ENCODE peak calls at places on chromosomes 1 and 21, in ten cellular contexts. One of them, this sample, is unnamed.

GRCh38 chr1:24369801-24370200 is 43.8 kb downstream of the STPG1 start:
- DNase-seq in dorsolateral prefrontal cortex: peak
- DNase-seq in HCT116: no peak
- DNase-seq in GM06990: no peak
- DNase-seq in stomach: no peak
- DNase-seq in fibroblast of lung: no peak
- DNase-seq in astrocyte of the cerebellum: no peak
- DNase-seq in fibroblast of pulmonary artery: no peak
- DNase-seq in HFF-Myc: no peak
- DNase-seq in tibial nerve: no peak
- DNase-seq in this sample: no peak

GRCh38 chr21:34029724-34030528 is 43.5 kb upstream of the MRPS6 start:
- DNase-seq in fibroblast of lung: peak
- DNase-seq in HCT116: peak
- DNase-seq in HFF-Myc: peak
- DNase-seq in tibial nerve: no peak
- DNase-seq in astrocyte of the cerebellum: no peak
- DNase-seq in GM06990: peak
- DNase-seq in fibroblast of pulmonary artery: peak
- DNase-seq in dorsolateral prefrontal cortex: peak
- DNase-seq in stomach: peak
- DNase-seq in this sample: no peak

GRCh38 chr1:66143661-66144060 is 351.0 kb downstream of the PDE4B start:
- DNase-seq in GM06990: no peak
- DNase-seq in fibroblast of pulmonary artery: no peak
- DNase-seq in HFF-Myc: no peak
- DNase-seq in astrocyte of the cerebellum: no peak
- DNase-seq in dorsolateral prefrontal cortex: no peak
- DNase-seq in fibroblast of lung: no peak
- DNase-seq in stomach: no peak
- DNase-seq in tibial nerve: no peak
- DNase-seq in HCT116: no peak
- DNase-seq in this sample: no peak

GRCh38 chr1:158124034-158124433 is 56.7 kb upstream of the CD1D start:
- DNase-seq in GM06990: no peak
- DNase-seq in HCT116: no peak
- DNase-seq in dorsolateral prefrontal cortex: no peak
- DNase-seq in fibroblast of lung: peak
- DNase-seq in stomach: no peak
- DNase-seq in HFF-Myc: no peak
- DNase-seq in tibial nerve: no peak
- DNase-seq in astrocyte of the cerebellum: peak
- DNase-seq in fibroblast of pulmonary artery: peak
- DNase-seq in this sample: no peak

GRCh38 chr1:17653728-17654351 is 101.3 kb upstream of the ACTL8 start:
- DNase-seq in tibial nerve: no peak
- DNase-seq in stomach: no peak
- DNase-seq in fibroblast of pulmonary artery: peak
- DNase-seq in HFF-Myc: no peak
- DNase-seq in fibroblast of lung: peak
- DNase-seq in GM06990: no peak
- DNase-seq in HCT116: no peak
- DNase-seq in astrocyte of the cerebellum: peak
- DNase-seq in dorsolateral prefrontal cortex: peak
- DNase-seq in this sample: no peak

GRCh38 chr21:44085491-44086321 is 21.5 kb upstream of the PWP2 start:
- DNase-seq in fibroblast of pulmonary artery: peak
- DNase-seq in GM06990: no peak
- DNase-seq in dorsolateral prefrontal cortex: peak
- DNase-seq in HCT116: no peak
- DNase-seq in tibial nerve: no peak
- DNase-seq in HFF-Myc: no peak
- DNase-seq in astrocyte of the cerebellum: no peak
- DNase-seq in fibroblast of lung: no peak
- DNase-seq in stomach: peak
- DNase-seq in this sample: no peak

GRCh38 chr1:232029297-232029696 is 402.7 kb downstream of the DISC1 start:
- DNase-seq in fibroblast of pulmonary artery: no peak
- DNase-seq in tibial nerve: no peak
- DNase-seq in stomach: no peak
- DNase-seq in HCT116: no peak
- DNase-seq in dorsolateral prefrontal cortex: no peak
- DNase-seq in GM06990: no peak
- DNase-seq in astrocyte of the cerebellum: no peak
- DNase-seq in HFF-Myc: no peak
- DNase-seq in fibroblast of lung: no peak
- DNase-seq in this sample: no peak

GRCh38 chr1:29642519-29642918 is 406.2 kb downstream of the PTPRU start:
- DNase-seq in HCT116: no peak
- DNase-seq in astrocyte of the cerebellum: no peak
- DNase-seq in HFF-Myc: no peak
- DNase-seq in GM06990: no peak
- DNase-seq in tibial nerve: no peak
- DNase-seq in fibroblast of pulmonary artery: no peak
- DNase-seq in fibroblast of lung: no peak
- DNase-seq in dorsolateral prefrontal cortex: no peak
- DNase-seq in stomach: no peak
- DNase-seq in this sample: no peak

GRCh38 chr1:223713546-223714420 is 1.4 kb downstream of the CAPN2 start:
- DNase-seq in stomach: no peak
- DNase-seq in tibial nerve: no peak
- DNase-seq in dorsolateral prefrontal cortex: no peak
- DNase-seq in GM06990: no peak
- DNase-seq in astrocyte of the cerebellum: no peak
- DNase-seq in fibroblast of lung: no peak
- DNase-seq in HFF-Myc: no peak
- DNase-seq in fibroblast of pulmonary artery: peak
- DNase-seq in HCT116: peak
- DNase-seq in this sample: no peak

GRCh38 chr1:206050655-206051235 is 2.2 kb upstream of the RHEX start:
- DNase-seq in fibroblast of lung: peak
- DNase-seq in HCT116: no peak
- DNase-seq in fibroblast of pulmonary artery: no peak
- DNase-seq in stomach: no peak
- DNase-seq in astrocyte of the cerebellum: no peak
- DNase-seq in tibial nerve: no peak
- DNase-seq in GM06990: peak
- DNase-seq in dorsolateral prefrontal cortex: no peak
- DNase-seq in HFF-Myc: no peak
- DNase-seq in this sample: no peak

GRCh38 chr21:43667191-43667904 is 8.0 kb downstream of the RRP1B start:
- DNase-seq in GM06990: no peak
- DNase-seq in fibroblast of pulmonary artery: peak
- DNase-seq in fibroblast of lung: peak
- DNase-seq in dorsolateral prefrontal cortex: no peak
- DNase-seq in tibial nerve: no peak
- DNase-seq in HFF-Myc: no peak
- DNase-seq in stomach: no peak
- DNase-seq in astrocyte of the cerebellum: peak
- DNase-seq in HCT116: no peak
- DNase-seq in this sample: no peak

GRCh38 chr1:146019225-146020057 is 2.1 kb downstream of the HJV start:
- DNase-seq in HFF-Myc: no peak
- DNase-seq in HCT116: no peak
- DNase-seq in tibial nerve: no peak
- DNase-seq in fibroblast of pulmonary artery: no peak
- DNase-seq in stomach: no peak
- DNase-seq in fibroblast of lung: no peak
- DNase-seq in astrocyte of the cerebellum: no peak
- DNase-seq in GM06990: peak
- DNase-seq in dorsolateral prefrontal cortex: no peak
- DNase-seq in this sample: no peak

GRCh38 chr1:58769809-58770345 is 14.0 kb downstream of the JUN start:
- DNase-seq in HFF-Myc: no peak
- DNase-seq in tibial nerve: no peak
- DNase-seq in HCT116: no peak
- DNase-seq in fibroblast of pulmonary artery: no peak
- DNase-seq in dorsolateral prefrontal cortex: no peak
- DNase-seq in GM06990: no peak
- DNase-seq in astrocyte of the cerebellum: no peak
- DNase-seq in fibroblast of lung: no peak
- DNase-seq in stomach: no peak
- DNase-seq in this sample: no peak

GRCh38 chr1:221832617-221833016 is 90.7 kb upstream of the DUSP10 start:
- DNase-seq in HFF-Myc: no peak
- DNase-seq in stomach: no peak
- DNase-seq in tibial nerve: no peak
- DNase-seq in fibroblast of pulmonary artery: no peak
- DNase-seq in dorsolateral prefrontal cortex: no peak
- DNase-seq in astrocyte of the cerebellum: no peak
- DNase-seq in GM06990: no peak
- DNase-seq in fibroblast of lung: no peak
- DNase-seq in HCT116: no peak
- DNase-seq in this sample: no peak

GRCh38 chr21:22795091-22795490 is 1796.9 kb downstream of the NCAM2 start:
- DNase-seq in fibroblast of lung: no peak
- DNase-seq in astrocyte of the cerebellum: no peak
- DNase-seq in tibial nerve: no peak
- DNase-seq in GM06990: no peak
- DNase-seq in HFF-Myc: no peak
- DNase-seq in dorsolateral prefrontal cortex: no peak
- DNase-seq in fibroblast of pulmonary artery: no peak
- DNase-seq in stomach: no peak
- DNase-seq in HCT116: no peak
- DNase-seq in this sample: no peak

GRCh38 chr21:37862536-37862935 is 53.7 kb downstream of the KCNJ6 start:
- DNase-seq in fibroblast of lung: peak
- DNase-seq in stomach: no peak
- DNase-seq in HFF-Myc: no peak
- DNase-seq in astrocyte of the cerebellum: no peak
- DNase-seq in tibial nerve: no peak
- DNase-seq in GM06990: no peak
- DNase-seq in HCT116: no peak
- DNase-seq in fibroblast of pulmonary artery: peak
- DNase-seq in dorsolateral prefrontal cortex: peak
- DNase-seq in this sample: no peak
- H3K4me3 ChIP-seq in fibroblast of lung: no peak
- H3K4me3 ChIP-seq in stomach: no peak
- H3K4me3 ChIP-seq in HFF-Myc: no peak
- H3K4me3 ChIP-seq in astrocyte of the cerebellum: no peak
- H3K4me3 ChIP-seq in tibial nerve: no peak
- H3K4me3 ChIP-seq in GM06990: no peak
- H3K4me3 ChIP-seq in HCT116: no peak
- H3K4me3 ChIP-seq in fibroblast of pulmonary artery: no peak
- H3K4me3 ChIP-seq in dorsolateral prefrontal cortex: no peak
- H3K4me3 ChIP-seq in this sample: no peak

DNA sequence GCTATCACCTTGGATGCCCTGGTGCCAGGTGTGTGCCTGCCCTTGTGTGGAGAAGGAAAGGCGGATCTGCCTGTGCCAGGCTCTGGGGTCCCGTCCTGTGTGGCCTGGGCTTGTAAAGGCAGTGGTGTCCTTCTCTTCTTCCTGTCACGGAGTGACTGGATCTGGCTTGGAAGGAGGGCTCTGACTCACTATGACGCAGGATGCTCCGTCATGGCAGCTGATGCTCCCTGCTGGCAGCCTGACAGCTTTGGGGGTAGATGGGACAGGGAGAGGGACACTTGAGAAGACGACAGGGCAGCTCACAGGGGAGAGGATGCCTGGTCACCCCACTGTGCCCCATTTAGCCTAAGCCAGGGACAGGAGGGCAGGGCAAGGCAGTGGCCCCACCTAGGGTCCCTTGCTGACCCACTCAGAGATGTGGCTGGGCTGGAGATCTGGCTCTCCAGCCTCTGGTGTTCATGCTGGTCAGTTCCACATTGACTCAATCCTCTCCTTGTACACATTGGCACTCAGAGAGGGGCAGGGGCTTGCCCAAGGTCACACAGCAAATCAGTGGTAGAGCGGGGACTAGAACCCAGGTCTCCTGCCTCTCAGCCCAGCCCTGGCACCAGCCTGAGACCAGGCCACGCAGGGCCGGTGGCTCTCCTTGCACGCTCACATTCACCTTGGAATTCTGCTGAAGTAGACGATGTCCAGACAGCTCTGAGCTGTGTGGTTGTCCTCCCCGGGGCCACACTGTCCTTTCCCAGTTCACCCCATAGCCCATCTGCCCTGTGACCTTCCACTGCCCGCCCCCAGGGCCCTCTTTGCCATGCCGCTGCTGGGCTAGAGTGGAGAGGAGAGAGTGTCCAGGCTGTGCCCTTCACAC is 2.8 kb upstream of the FAM131C start:
- DNase-seq in tibial nerve: no peak
- DNase-seq in HFF-Myc: peak
- DNase-seq in GM06990: no peak
- DNase-seq in fibroblast of lung: peak
- DNase-seq in stomach: no peak
- DNase-seq in HCT116: peak
- DNase-seq in astrocyte of the cerebellum: peak
- DNase-seq in dorsolateral prefrontal cortex: no peak
- DNase-seq in fibroblast of pulmonary artery: peak
- DNase-seq in this sample: peak
- H3K4me3 ChIP-seq in tibial nerve: no peak
- H3K4me3 ChIP-seq in HFF-Myc: no peak
- H3K4me3 ChIP-seq in GM06990: no peak
- H3K4me3 ChIP-seq in fibroblast of lung: no peak
- H3K4me3 ChIP-seq in stomach: no peak
- H3K4me3 ChIP-seq in HCT116: peak
- H3K4me3 ChIP-seq in astrocyte of the cerebellum: no peak
- H3K4me3 ChIP-seq in dorsolateral prefrontal cortex: no peak
- H3K4me3 ChIP-seq in fibroblast of pulmonary artery: no peak
- H3K4me3 ChIP-seq in this sample: no peak

GRCh38 chr1:198937231-198938031 is 298.6 kb downstream of the PTPRC start:
- DNase-seq in fibroblast of lung: peak
- DNase-seq in GM06990: peak
- DNase-seq in astrocyte of the cerebellum: peak
- DNase-seq in stomach: no peak
- DNase-seq in dorsolateral prefrontal cortex: peak
- DNase-seq in tibial nerve: peak
- DNase-seq in HCT116: peak
- DNase-seq in fibroblast of pulmonary artery: peak
- DNase-seq in HFF-Myc: peak
- DNase-seq in this sample: peak
- H3K4me3 ChIP-seq in fibroblast of lung: peak
- H3K4me3 ChIP-seq in GM06990: peak
- H3K4me3 ChIP-seq in astrocyte of the cerebellum: peak
- H3K4me3 ChIP-seq in stomach: peak
- H3K4me3 ChIP-seq in dorsolateral prefrontal cortex: peak
- H3K4me3 ChIP-seq in tibial nerve: peak
- H3K4me3 ChIP-seq in HCT116: peak
- H3K4me3 ChIP-seq in fibroblast of pulmonary artery: peak
- H3K4me3 ChIP-seq in HFF-Myc: peak
- H3K4me3 ChIP-seq in this sample: peak

GRCh38 chr21:37371041-37371397 is 4.4 kb downstream of the DYRK1A start:
- DNase-seq in tibial nerve: no peak
- DNase-seq in fibroblast of pulmonary artery: no peak
- DNase-seq in GM06990: no peak
- DNase-seq in dorsolateral prefrontal cortex: no peak
- DNase-seq in HCT116: no peak
- DNase-seq in stomach: no peak
- DNase-seq in HFF-Myc: no peak
- DNase-seq in astrocyte of the cerebellum: no peak
- DNase-seq in fibroblast of lung: no peak
- DNase-seq in this sample: no peak
- H3K4me3 ChIP-seq in tibial nerve: no peak
- H3K4me3 ChIP-seq in fibroblast of pulmonary artery: peak
- H3K4me3 ChIP-seq in GM06990: peak
- H3K4me3 ChIP-seq in dorsolateral prefrontal cortex: no peak
- H3K4me3 ChIP-seq in HCT116: no peak
- H3K4me3 ChIP-seq in stomach: no peak
- H3K4me3 ChIP-seq in HFF-Myc: no peak
- H3K4me3 ChIP-seq in astrocyte of the cerebellum: no peak
- H3K4me3 ChIP-seq in fibroblast of lung: no peak
- H3K4me3 ChIP-seq in this sample: no peak

This sample was measured in AG04449.